ENCODE peak calls at places on chromosomes 11 and 22, in five cellular contexts. Y is kidney, N is osteoblast, M is lung, K is astrocyte. R is an unnamed sample.

GRCh38 chr22:39900306-39901227 is at the start of gene GRAP2:
- DNase-seq in N (no peak), Y (no peak), M (no peak), K (no peak), R (peak; percentile 72)

GRCh38 chr22:35681454-35682050 is 33.3 kb downstream of the APOL6 start:
- DNase-seq in N (no peak), K (no peak), Y (no peak), M (no peak), R (no peak)

GRCh38 chr22:50604623-50605348 is 4.2 kb downstream of the MAPK8IP2 start:
- DNase-seq in M (no peak), K (no peak), Y (peak; percentile 58), N (peak; percentile 80), R (no peak)

GRCh38 chr22:41992496-41992895 is 6.1 kb upstream of the WBP2NL start:
- DNase-seq in Y (no peak), M (no peak), K (no peak), N (no peak), R (no peak)

GRCh38 chr11:16194566-16194965 is 161.8 kb downstream of the SOX6 start:
- DNase-seq in N (no peak), K (peak; percentile 48), Y (no peak), M (no peak), R (no peak)

GRCh38 chr11:4455439-4455838 is 6.3 kb downstream of the OR52K2 start:
- DNase-seq in M (no peak), K (no peak), N (no peak), Y (no peak), R (no peak)

GRCh38 chr22:41178425-41178975 is 26.6 kb upstream of the L3MBTL2 start:
- DNase-seq in M (no peak), N (no peak), Y (peak; percentile 68), K (no peak), R (no peak)

GRCh38 chr11:45737056-45737455 is 67.9 kb upstream of the SLC35C1 start:
- DNase-seq in N (no peak), Y (no peak), K (peak; percentile 35), M (no peak), R (no peak)

GRCh38 chr11:119468511-119468910 is 45.5 kb upstream of the THY1 start:
- DNase-seq in M (no peak), K (no peak), N (no peak), Y (no peak), R (no peak)

GRCh38 chr11:75867778-75868374 is 52.9 kb downstream of the UVRAG start:
- DNase-seq in K (peak; percentile 14), M (peak; percentile 47), Y (no peak), N (no peak), R (no peak)

GRCh38 chr11:34044664-34045485 is 6.7 kb upstream of the CAPRIN1 start:
- DNase-seq in M (no peak), K (peak; percentile 89), N (peak; percentile 94), Y (no peak), R (no peak)

GRCh38 chr11:129490004-129490403 is 114.4 kb downstream of the BARX2 start:
- DNase-seq in K (no peak), N (no peak), M (no peak), Y (no peak), R (no peak)

GRCh38 chr11:103546236-103546635 is 437.0 kb downstream of the DYNC2H1 start:
- DNase-seq in N (no peak), K (peak; percentile 52), M (no peak), Y (no peak), R (no peak)

GRCh38 chr22:29842740-29843139 is 4.7 kb upstream of the ASCC2 start:
- DNase-seq in M (no peak), K (peak; percentile 92), N (peak; percentile 94), Y (no peak), R (no peak)

GRCh38 chr11:130829801-130830562 is 86.3 kb downstream of the SNX19 start:
- DNase-seq in M (peak; percentile 54), Y (no peak), K (peak; percentile 34), N (no peak), R (no peak)

GRCh38 chr11:128713595-128713994 is 19.7 kb downstream of the FLI1 start:
- DNase-seq in Y (no peak), K (peak; percentile 35), M (no peak), N (no peak), R (no peak)

GRCh38 chr22:48265000-48265625 is 1502.7 kb downstream of the TBC1D22A start:
- DNase-seq in N (peak; percentile 32), K (no peak), Y (no peak), M (no peak), R (no peak)

GRCh38 chr11:13207270-13207664 is 70.3 kb upstream of the BMAL1 start:
- DNase-seq in Y (no peak), M (no peak), K (no peak), N (no peak), R (no peak)
- TF ChIP-seq CTCF in Y (peak; percentile 3), M (no peak), K (no peak), N (peak; percentile 22), R (no peak)

GRCh38 chr11:47161890-47162289 is 14.8 kb downstream of the ARFGAP2 start:
- DNase-seq in K (no peak), N (peak; percentile 79), M (no peak), Y (no peak), R (no peak)
- H3K36me3 ChIP-seq in K (peaks cover 13% of the 10 kb centered on the region), N (peaks cover 37% of the 10 kb centered on the region), M (peaks cover 38% of the 10 kb centered on the region), Y (peaks cover 22% of the 10 kb centered on the region), R (peaks cover 25% of the 10 kb centered on the region)

GRCh38 chr11:133947298-133947905 is 9.4 kb downstream of the IGSF9B start:
- DNase-seq in Y (no peak), N (peak; percentile 98), K (peak; percentile 52), M (peak; percentile 36), R (peak; percentile 45)
- TF ChIP-seq CTCF in Y (no peak), N (peak; percentile 33), K (peak; percentile 22), M (no peak), R (peak; percentile 44)

GRCh38 chr11:59610289-59610688 is 5.3 kb downstream of the OSBP start:
- DNase-seq in N (no peak), M (no peak), Y (no peak), K (no peak), R (no peak)

GRCh38 chr11:59611570-59612565 is 3.7 kb downstream of the OSBP start:
- DNase-seq in Y (no peak), N (peak; percentile 78), M (no peak), K (peak; percentile 26), R (no peak)

GRCh38 chr11:59602432-59602831 is 13.1 kb downstream of the OSBP start:
- DNase-seq in K (no peak), Y (no peak), M (no peak), N (no peak), R (no peak)

GRCh38 chr11:59607703-59608454 is 7.7 kb downstream of the OSBP start:
- DNase-seq in M (no peak), K (no peak), N (no peak), Y (no peak), R (no peak)
- H3K36me3 ChIP-seq in M (peaks cover 28% of the 10 kb centered on the region), K (peaks cover 49% of the 10 kb centered on the region), N (peaks cover 69% of the 10 kb centered on the region), Y (peaks cover 35% of the 10 kb centered on the region), R (peaks cover 17% of the 10 kb centered on the region)